ENCODE peak calls at places on chromosomes 11 and 22, in ten cellular contexts. One of them, this sample, is unnamed.

GRCh38 chr22:31970490-31971444 is 26.4 kb downstream of the YWHAH start:
- DNase-seq in chondrocyte: no peak
- DNase-seq in tibial artery: peak; percentile 67
- DNase-seq in sigmoid colon: peak; percentile 88
- DNase-seq in RWPE1: peak; percentile 85
- DNase-seq in WTC11: peak; percentile 93
- DNase-seq in pancreas: peak; percentile 83
- DNase-seq in fibroblast of villous mesenchyme: peak; percentile 61
- DNase-seq in progenitor cell of endocrine pancreas: peak; percentile 93
- DNase-seq in AG09319: peak; percentile 15
- DNase-seq in this sample: peak; percentile 82

GRCh38 chr11:66317766-66318575 is 1.1 kb upstream of the CD248 start:
- DNase-seq in chondrocyte: no peak
- DNase-seq in tibial artery: peak; percentile 65
- DNase-seq in sigmoid colon: peak; percentile 91
- DNase-seq in RWPE1: no peak
- DNase-seq in WTC11: peak; percentile 46
- DNase-seq in pancreas: no peak
- DNase-seq in fibroblast of villous mesenchyme: peak; percentile 99
- DNase-seq in progenitor cell of endocrine pancreas: no peak
- DNase-seq in AG09319: peak; percentile 78
- DNase-seq in this sample: peak; percentile 72

GRCh38 chr22:41047741-41048140 is 44.7 kb upstream of the EP300 start:
- DNase-seq in chondrocyte: no peak
- DNase-seq in tibial artery: no peak
- DNase-seq in sigmoid colon: no peak
- DNase-seq in RWPE1: no peak
- DNase-seq in WTC11: no peak
- DNase-seq in pancreas: no peak
- DNase-seq in fibroblast of villous mesenchyme: peak; percentile 91
- DNase-seq in progenitor cell of endocrine pancreas: no peak
- DNase-seq in AG09319: no peak
- DNase-seq in this sample: no peak

GRCh38 chr22:26483043-26483438 is 542 bp downstream of the HPS4 start:
- DNase-seq in chondrocyte: no peak
- DNase-seq in tibial artery: no peak
- DNase-seq in sigmoid colon: no peak
- DNase-seq in RWPE1: no peak
- DNase-seq in WTC11: no peak
- DNase-seq in pancreas: no peak
- DNase-seq in fibroblast of villous mesenchyme: no peak
- DNase-seq in progenitor cell of endocrine pancreas: no peak
- DNase-seq in AG09319: no peak
- DNase-seq in this sample: no peak

GRCh38 chr11:130874396-130874795 is 41.9 kb downstream of the SNX19 start:
- DNase-seq in chondrocyte: no peak
- DNase-seq in tibial artery: no peak
- DNase-seq in sigmoid colon: no peak
- DNase-seq in RWPE1: no peak
- DNase-seq in WTC11: no peak
- DNase-seq in pancreas: no peak
- DNase-seq in fibroblast of villous mesenchyme: no peak
- DNase-seq in progenitor cell of endocrine pancreas: no peak
- DNase-seq in AG09319: no peak
- DNase-seq in this sample: no peak

GRCh38 chr11:76664578-76665061 is 5.9 kb downstream of the LRRC32 start:
- DNase-seq in chondrocyte: peak; percentile 29
- DNase-seq in tibial artery: peak; percentile 22
- DNase-seq in sigmoid colon: peak; percentile 52
- DNase-seq in RWPE1: no peak
- DNase-seq in WTC11: no peak
- DNase-seq in pancreas: no peak
- DNase-seq in fibroblast of villous mesenchyme: no peak
- DNase-seq in progenitor cell of endocrine pancreas: no peak
- DNase-seq in AG09319: no peak
- DNase-seq in this sample: no peak

GRCh38 chr22:48713266-48714205 is 1114.1 kb downstream of the BRD1 start:
- DNase-seq in chondrocyte: peak; percentile 87
- DNase-seq in tibial artery: no peak
- DNase-seq in sigmoid colon: peak; percentile 58
- DNase-seq in RWPE1: no peak
- DNase-seq in WTC11: no peak
- DNase-seq in pancreas: no peak
- DNase-seq in fibroblast of villous mesenchyme: no peak
- DNase-seq in progenitor cell of endocrine pancreas: no peak
- DNase-seq in AG09319: no peak
- DNase-seq in this sample: no peak

GRCh38 chr11:11336664-11337063 is 16.4 kb downstream of the CSNK2A3 start:
- DNase-seq in chondrocyte: no peak
- DNase-seq in tibial artery: no peak
- DNase-seq in sigmoid colon: no peak
- DNase-seq in RWPE1: no peak
- DNase-seq in WTC11: no peak
- DNase-seq in pancreas: no peak
- DNase-seq in fibroblast of villous mesenchyme: no peak
- DNase-seq in progenitor cell of endocrine pancreas: no peak
- DNase-seq in AG09319: no peak
- DNase-seq in this sample: no peak

GRCh38 chr11:70641366-70641765 is 243.0 kb downstream of the CTTN start:
- DNase-seq in chondrocyte: no peak
- DNase-seq in tibial artery: no peak
- DNase-seq in sigmoid colon: no peak
- DNase-seq in RWPE1: no peak
- DNase-seq in WTC11: peak; percentile 34
- DNase-seq in pancreas: no peak
- DNase-seq in fibroblast of villous mesenchyme: no peak
- DNase-seq in progenitor cell of endocrine pancreas: no peak
- DNase-seq in AG09319: no peak
- DNase-seq in this sample: no peak

GRCh38 chr11:20963596-20963995 is 294.2 kb downstream of the NELL1 start:
- DNase-seq in chondrocyte: no peak
- DNase-seq in tibial artery: no peak
- DNase-seq in sigmoid colon: no peak
- DNase-seq in RWPE1: no peak
- DNase-seq in WTC11: no peak
- DNase-seq in pancreas: no peak
- DNase-seq in fibroblast of villous mesenchyme: no peak
- DNase-seq in progenitor cell of endocrine pancreas: no peak
- DNase-seq in AG09319: no peak
- DNase-seq in this sample: no peak

GRCh38 chr11:113474362-113475159 is 637 bp downstream of the DRD2 start:
- DNase-seq in chondrocyte: no peak
- DNase-seq in tibial artery: peak; percentile 51
- DNase-seq in sigmoid colon: no peak
- DNase-seq in RWPE1: peak; percentile 82
- DNase-seq in WTC11: peak; percentile 96
- DNase-seq in pancreas: peak; percentile 75
- DNase-seq in fibroblast of villous mesenchyme: peak; percentile 83
- DNase-seq in progenitor cell of endocrine pancreas: peak; percentile 94
- DNase-seq in AG09319: peak; percentile 15
- DNase-seq in this sample: peak; percentile 89

GRCh38 chr11:115869131-115869530 is 364.9 kb upstream of the CADM1 start:
- DNase-seq in chondrocyte: peak; percentile 48
- DNase-seq in tibial artery: no peak
- DNase-seq in sigmoid colon: no peak
- DNase-seq in RWPE1: no peak
- DNase-seq in WTC11: no peak
- DNase-seq in pancreas: no peak
- DNase-seq in fibroblast of villous mesenchyme: no peak
- DNase-seq in progenitor cell of endocrine pancreas: no peak
- DNase-seq in AG09319: no peak
- DNase-seq in this sample: no peak

GRCh38 chr22:17580461-17581031 is 17.2 kb downstream of the SLC25A18 start:
- DNase-seq in chondrocyte: no peak
- DNase-seq in tibial artery: no peak
- DNase-seq in sigmoid colon: no peak
- DNase-seq in RWPE1: no peak
- DNase-seq in WTC11: peak; percentile 51
- DNase-seq in pancreas: no peak
- DNase-seq in fibroblast of villous mesenchyme: no peak
- DNase-seq in progenitor cell of endocrine pancreas: no peak
- DNase-seq in AG09319: no peak
- DNase-seq in this sample: no peak
- TF ChIP-seq CTCF in chondrocyte: no peak
- TF ChIP-seq CTCF in tibial artery: no peak
- TF ChIP-seq CTCF in sigmoid colon: no peak
- TF ChIP-seq CTCF in RWPE1: no peak
- TF ChIP-seq CTCF in WTC11: no peak
- TF ChIP-seq CTCF in pancreas: no peak
- TF ChIP-seq CTCF in fibroblast of villous mesenchyme: no peak
- TF ChIP-seq CTCF in progenitor cell of endocrine pancreas: peak; percentile 13
- TF ChIP-seq CTCF in AG09319: no peak
- TF ChIP-seq CTCF in this sample: no peak

GRCh38 chr11:125075900-125076317 is 12.8 kb downstream of the SLC37A2 start:
- DNase-seq in chondrocyte: peak; percentile 50
- DNase-seq in tibial artery: no peak
- DNase-seq in sigmoid colon: peak; percentile 61
- DNase-seq in RWPE1: peak; percentile 72
- DNase-seq in WTC11: no peak
- DNase-seq in pancreas: no peak
- DNase-seq in fibroblast of villous mesenchyme: no peak
- DNase-seq in progenitor cell of endocrine pancreas: no peak
- DNase-seq in AG09319: no peak
- DNase-seq in this sample: peak; percentile 59
- TF ChIP-seq CTCF in chondrocyte: no peak
- TF ChIP-seq CTCF in tibial artery: no peak
- TF ChIP-seq CTCF in sigmoid colon: no peak
- TF ChIP-seq CTCF in RWPE1: no peak
- TF ChIP-seq CTCF in WTC11: no peak
- TF ChIP-seq CTCF in pancreas: no peak
- TF ChIP-seq CTCF in fibroblast of villous mesenchyme: no peak
- TF ChIP-seq CTCF in progenitor cell of endocrine pancreas: no peak
- TF ChIP-seq CTCF in AG09319: no peak
- TF ChIP-seq CTCF in this sample: no peak

DNA sequence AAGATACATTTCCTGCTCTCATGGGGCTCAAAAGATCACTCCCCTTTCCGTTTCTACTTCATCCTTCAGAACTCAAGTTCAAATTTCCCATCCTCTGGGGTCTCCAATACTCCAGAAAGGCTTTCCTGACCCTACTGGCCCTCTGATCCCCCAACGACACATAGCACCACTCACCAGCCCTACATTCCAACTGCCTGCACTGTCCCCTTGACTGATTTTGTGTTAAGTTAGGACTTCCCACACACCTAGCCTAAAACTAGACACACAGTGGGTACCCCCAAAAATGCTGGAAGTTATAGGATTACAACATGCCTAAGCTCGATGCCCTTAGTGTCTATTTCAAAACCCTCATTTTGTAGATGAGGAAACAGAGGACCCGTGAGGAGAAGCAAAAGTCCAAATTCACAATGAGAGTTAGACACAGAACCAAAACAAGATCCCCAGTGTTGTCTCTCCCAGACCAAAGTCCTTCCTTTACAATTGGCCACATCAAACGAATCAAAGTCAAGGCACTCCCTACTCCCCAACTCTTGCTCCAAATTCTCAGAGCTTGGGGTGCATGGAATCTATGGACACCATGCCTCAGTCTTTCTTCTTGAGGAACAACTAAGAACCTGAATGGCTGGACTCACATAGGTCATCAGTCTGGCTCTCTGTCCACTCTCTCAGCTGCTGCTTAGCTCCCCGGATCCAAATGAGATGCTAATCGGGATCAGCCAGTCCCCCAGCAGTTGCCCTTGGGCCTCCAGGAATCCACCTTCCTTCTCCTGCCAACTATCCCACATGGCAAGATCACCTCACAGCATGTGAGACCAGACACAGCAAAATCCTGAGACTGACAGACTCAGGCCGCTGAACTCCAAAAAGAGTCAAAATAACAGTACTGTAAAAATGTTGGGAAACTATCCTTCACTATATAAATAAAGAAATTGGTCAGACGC is 1.7 kb downstream of the CLPB start:
- DNase-seq in chondrocyte: no peak
- DNase-seq in tibial artery: no peak
- DNase-seq in sigmoid colon: no peak
- DNase-seq in RWPE1: no peak
- DNase-seq in WTC11: no peak
- DNase-seq in pancreas: no peak
- DNase-seq in fibroblast of villous mesenchyme: no peak
- DNase-seq in progenitor cell of endocrine pancreas: no peak
- DNase-seq in AG09319: no peak
- DNase-seq in this sample: no peak
- TF ChIP-seq CTCF in chondrocyte: no peak
- TF ChIP-seq CTCF in tibial artery: no peak
- TF ChIP-seq CTCF in sigmoid colon: no peak
- TF ChIP-seq CTCF in RWPE1: no peak
- TF ChIP-seq CTCF in WTC11: no peak
- TF ChIP-seq CTCF in pancreas: no peak
- TF ChIP-seq CTCF in fibroblast of villous mesenchyme: no peak
- TF ChIP-seq CTCF in progenitor cell of endocrine pancreas: no peak
- TF ChIP-seq CTCF in AG09319: no peak
- TF ChIP-seq CTCF in this sample: no peak

GRCh38 chr22:30245985-30246901 is at the start of gene LIF:
- DNase-seq in chondrocyte: no peak
- DNase-seq in tibial artery: no peak
- DNase-seq in sigmoid colon: no peak
- DNase-seq in RWPE1: peak; percentile 53
- DNase-seq in WTC11: peak; percentile 56
- DNase-seq in pancreas: no peak
- DNase-seq in fibroblast of villous mesenchyme: peak; percentile 72
- DNase-seq in progenitor cell of endocrine pancreas: peak; percentile 30
- DNase-seq in AG09319: no peak
- DNase-seq in this sample: no peak
- TF ChIP-seq CTCF in chondrocyte: peak; percentile 66
- TF ChIP-seq CTCF in tibial artery: no peak
- TF ChIP-seq CTCF in sigmoid colon: no peak
- TF ChIP-seq CTCF in RWPE1: peak; percentile 52
- TF ChIP-seq CTCF in WTC11: no peak
- TF ChIP-seq CTCF in pancreas: no peak
- TF ChIP-seq CTCF in fibroblast of villous mesenchyme: no peak
- TF ChIP-seq CTCF in progenitor cell of endocrine pancreas: peak; percentile 29
- TF ChIP-seq CTCF in AG09319: peak; percentile 8
- TF ChIP-seq CTCF in this sample: peak; percentile 17

GRCh38 chr11:68832476-68833176 is 9.1 kb downstream of the CPT1A start:
- DNase-seq in chondrocyte: no peak
- DNase-seq in tibial artery: no peak
- DNase-seq in sigmoid colon: no peak
- DNase-seq in RWPE1: no peak
- DNase-seq in WTC11: no peak
- DNase-seq in pancreas: peak; percentile 44
- DNase-seq in fibroblast of villous mesenchyme: peak; percentile 66
- DNase-seq in progenitor cell of endocrine pancreas: no peak
- DNase-seq in AG09319: no peak
- DNase-seq in this sample: peak; percentile 82
- TF ChIP-seq CTCF in chondrocyte: no peak
- TF ChIP-seq CTCF in tibial artery: no peak
- TF ChIP-seq CTCF in sigmoid colon: no peak
- TF ChIP-seq CTCF in RWPE1: no peak
- TF ChIP-seq CTCF in WTC11: no peak
- TF ChIP-seq CTCF in pancreas: no peak
- TF ChIP-seq CTCF in fibroblast of villous mesenchyme: no peak
- TF ChIP-seq CTCF in progenitor cell of endocrine pancreas: no peak
- TF ChIP-seq CTCF in AG09319: no peak
- TF ChIP-seq CTCF in this sample: no peak